ENCODE peak calls at places on chromosomes 13 and 19, in eight cellular contexts. A, G, K, C, N, L, Q and Y are unnamed samples.

GRCh38 chr13:78876915-78877549 is 218.1 kb upstream of the OBI1 start:
- DNase-seq in A (no peak), C (peak; percentile 29), K (no peak), G (no peak), L (no peak), N (no peak), Q (no peak), Y (no peak)

GRCh38 chr13:93151277-93151676 is 75.3 kb upstream of the GPC6 start:
- DNase-seq in A (no peak), G (no peak), N (no peak), K (peak; percentile 89), L (no peak), Q (peak; percentile 92), C (no peak), Y (no peak)

GRCh38 chr19:10546817-10547216 is 3.1 kb downstream of the ATG4D start:
- DNase-seq in A (no peak), N (no peak), C (no peak), K (no peak), Q (no peak), L (no peak), G (no peak), Y (no peak)

GRCh38 chr19:34220472-34221063 is 33.8 kb upstream of the GARRE1 start:
- DNase-seq in A (peak; percentile 72), N (peak; percentile 84), L (peak; percentile 73), K (peak; percentile 36), Q (peak; percentile 70), G (peak; percentile 72), C (no peak), Y (peak; percentile 43)

GRCh38 chr19:49425922-49426592 is 869 bp downstream of the GFY start:
- DNase-seq in N (no peak), C (no peak), K (no peak), G (no peak), L (peak; percentile 80), A (no peak), Q (no peak), Y (no peak)

GRCh38 chr19:13974073-13974472 is 21.8 kb downstream of the DCAF15 start:
- DNase-seq in Q (no peak), K (no peak), L (peak; percentile 84), G (peak; percentile 47), A (peak; percentile 61), C (no peak), N (peak; percentile 77), Y (no peak)

GRCh38 chr19:18046066-18046718 is 38.2 kb downstream of the ARRDC2 start:
- DNase-seq in A (no peak), G (peak; percentile 47), Q (peak; percentile 55), C (no peak), K (peak; percentile 66), L (no peak), N (no peak), Y (no peak)

GRCh38 chr19:6481541-6482342 is at the start of gene DENND1C:
- DNase-seq in G (peak; percentile 52), L (peak; percentile 88), K (no peak), Q (peak; percentile 23), N (peak; percentile 91), A (peak; percentile 45), C (peak; percentile 87), Y (peak; percentile 34)

GRCh38 chr13:33129094-33129832 is 113.0 kb downstream of the KL start:
- DNase-seq in K (no peak), N (no peak), G (no peak), C (peak; percentile 39), Q (no peak), A (no peak), L (no peak), Y (no peak)
- H3K4me1 ChIP-seq in K (peaks cover 26% of the 10 kb centered on the region), N (no peaks in the 10 kb centered on the region), G (peaks cover 54% of the 10 kb centered on the region), C (no peaks in the 10 kb centered on the region), Q (peaks cover 14% of the 10 kb centered on the region), A (peaks cover 22% of the 10 kb centered on the region), L (no peaks in the 10 kb centered on the region), Y (no peaks in the 10 kb centered on the region)

GRCh38 chr19:2173841-2174577 is 10.3 kb downstream of the DOT1L start:
- DNase-seq in L (no peak), G (no peak), N (no peak), Q (no peak), A (no peak), K (no peak), C (no peak), Y (no peak)

GRCh38 chr19:2176336-2176994 is 12.7 kb downstream of the DOT1L start:
- DNase-seq in L (no peak), Q (no peak), K (no peak), N (no peak), G (no peak), C (no peak), A (peak; percentile 54), Y (no peak)

GRCh38 chr19:2179095-2179494 is 15.4 kb downstream of the DOT1L start:
- DNase-seq in G (no peak), K (no peak), L (no peak), N (no peak), Q (no peak), A (no peak), C (no peak), Y (no peak)

GRCh38 chr19:2173388-2173787 is 9.7 kb downstream of the DOT1L start:
- DNase-seq in Q (no peak), N (no peak), L (no peak), C (no peak), G (no peak), A (no peak), K (no peak), Y (no peak)

DNA sequence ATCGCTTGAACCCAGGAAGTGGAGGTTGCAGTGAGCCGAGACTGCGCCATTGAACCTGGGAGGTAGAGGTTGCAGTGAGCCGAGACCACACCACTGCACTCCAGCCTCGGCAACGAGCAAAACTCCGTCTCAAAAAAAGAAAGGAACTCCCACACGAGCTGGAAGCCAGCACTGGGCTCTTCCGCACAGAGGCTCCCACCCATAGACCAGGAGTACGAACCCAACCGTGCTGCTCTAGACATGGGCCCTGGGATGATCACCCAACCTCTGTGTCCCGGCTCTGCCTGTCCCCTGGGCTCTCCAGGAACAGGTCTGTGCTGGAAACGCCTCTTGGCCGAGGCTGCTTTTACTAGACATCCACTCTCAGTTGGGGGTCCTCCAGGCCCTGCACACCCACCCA is 12.0 kb downstream of the DOT1L start:
- DNase-seq in Q (no peak), L (no peak), A (no peak), G (no peak), K (no peak), N (no peak), C (no peak), Y (no peak)
- H3K4me1 ChIP-seq in Q (peaks cover 38% of the 10 kb centered on the region), L (peaks cover 12% of the 10 kb centered on the region), A (peaks cover 30% of the 10 kb centered on the region), G (peaks cover 66% of the 10 kb centered on the region), K (peaks cover 23% of the 10 kb centered on the region), N (peaks cover 7% of the 10 kb centered on the region), C (peaks cover 18% of the 10 kb centered on the region), Y (peaks cover 14% of the 10 kb centered on the region)

GRCh38 chr13:99657848-99658265 is 156.6 kb downstream of the TM9SF2 start:
- DNase-seq in A (peak; percentile 40), G (peak; percentile 49), L (no peak), K (peak; percentile 31), Q (peak; percentile 54), C (peak; percentile 59), N (peak; percentile 53), Y (peak; percentile 11)
- H3K4me1 ChIP-seq in A (peaks cover 14% of the 10 kb centered on the region), G (peaks cover 41% of the 10 kb centered on the region), L (no peaks in the 10 kb centered on the region), K (peaks cover 17% of the 10 kb centered on the region), Q (peaks cover 31% of the 10 kb centered on the region), C (peaks cover 14% of the 10 kb centered on the region), N (no peaks in the 10 kb centered on the region), Y (peaks cover 45% of the 10 kb centered on the region)

GRCh38 chr13:48403151-48403631 is 9.7 kb downstream of the LPAR6 start:
- DNase-seq in Q (peak; percentile 67), C (no peak), N (no peak), G (no peak), L (no peak), K (no peak), A (no peak), Y (peak; percentile 80)

GRCh38 chr13:48405865-48406264 is 7.0 kb downstream of the LPAR6 start:
- DNase-seq in L (no peak), Q (no peak), N (no peak), G (no peak), A (no peak), C (no peak), K (no peak), Y (no peak)

GRCh38 chr13:48402325-48402962 is 10.5 kb downstream of the LPAR6 start:
- DNase-seq in A (no peak), L (no peak), N (no peak), C (no peak), Q (no peak), K (no peak), G (no peak), Y (peak; percentile 44)

GRCh38 chr13:48403929-48404328 is 9.0 kb downstream of the LPAR6 start:
- DNase-seq in C (no peak), N (no peak), G (no peak), A (no peak), L (no peak), K (no peak), Q (no peak), Y (no peak)

GRCh38 chr13:48404952-48405351 is 8.0 kb downstream of the LPAR6 start:
- DNase-seq in Q (no peak), C (no peak), G (no peak), N (no peak), L (no peak), K (no peak), A (no peak), Y (no peak)
- H3K4me1 ChIP-seq in Q (no peaks in the 10 kb centered on the region), C (peaks cover 11% of the 10 kb centered on the region), G (peaks cover 50% of the 10 kb centered on the region), N (no peaks in the 10 kb centered on the region), L (peaks cover 18% of the 10 kb centered on the region), K (peaks cover 10% of the 10 kb centered on the region), A (peaks cover 18% of the 10 kb centered on the region), Y (peaks cover 88% of the 10 kb centered on the region)

GRCh38 chr19:8396563-8397203 is 6.5 kb downstream of the RAB11B start:
- DNase-seq in G (peak; percentile 75), K (peak; percentile 23), Q (peak; percentile 70), A (peak; percentile 64), L (peak; percentile 61), N (peak; percentile 84), C (peak; percentile 66), Y (peak; percentile 58)
- H3K4me1 ChIP-seq in G (peaks cover 69% of the 10 kb centered on the region), K (peaks cover 11% of the 10 kb centered on the region), Q (no peaks in the 10 kb centered on the region), A (no peaks in the 10 kb centered on the region), L (peaks cover 5% of the 10 kb centered on the region), N (peaks cover 3% of the 10 kb centered on the region), C (peaks cover 24% of the 10 kb centered on the region), Y (peaks cover 16% of the 10 kb centered on the region)

DNA sequence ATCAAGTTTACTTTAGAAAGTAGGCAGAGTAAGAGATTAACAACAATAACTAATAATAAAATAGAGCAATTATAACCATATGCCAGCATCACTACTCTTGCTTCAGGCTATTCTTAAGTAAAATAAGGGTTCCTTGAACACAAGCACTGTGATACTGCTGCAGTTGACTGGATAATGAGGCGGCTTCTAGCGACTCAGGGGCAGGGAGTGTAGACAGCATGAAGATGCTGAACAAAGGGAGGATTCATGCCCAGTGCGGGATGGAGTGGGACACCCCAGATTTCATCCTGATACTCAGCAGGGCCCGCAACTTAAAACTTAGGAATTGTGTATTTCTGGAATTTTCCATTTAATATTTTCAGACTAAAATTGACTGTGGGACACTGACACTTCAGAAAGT is 127.4 kb downstream of the B3GLCT start:
- DNase-seq in A (no peak), L (no peak), G (no peak), K (no peak), Q (no peak), N (no peak), C (no peak), Y (no peak)
- H3K4me1 ChIP-seq in A (no peaks in the 10 kb centered on the region), L (peaks cover 59% of the 10 kb centered on the region), G (no peaks in the 10 kb centered on the region), K (no peaks in the 10 kb centered on the region), Q (no peaks in the 10 kb centered on the region), N (no peaks in the 10 kb centered on the region), C (no peaks in the 10 kb centered on the region), Y (no peaks in the 10 kb centered on the region)